ENCODE peak calls at places on chromosomes 3 and 15, in five cellular contexts. L is G401, W is NCI-H2081, B is spleen, M is left cardiac atrium. Z is an unnamed sample.

GRCh38 chr3:177673105-177673804 is 476.0 kb upstream of the TBL1XR1 start:
- DNase-seq in L (no peak), B (no peak), M (no peak), W (no peak), Z (no peak)

GRCh38 chr3:65669163-65669875 is 369.4 kb downstream of the MAGI1 start:
- DNase-seq in W (no peak), M (no peak), B (no peak), L (no peak), Z (no peak)

GRCh38 chr15:74525946-74526345 is 15.1 kb upstream of the ARID3B start:
- DNase-seq in M (no peak), W (no peak), L (no peak), B (no peak), Z (no peak)

GRCh38 chr3:125212509-125213372 is at the start of gene SLC12A8:
- DNase-seq in B (no peak), M (no peak), W (no peak), L (no peak), Z (peak)

GRCh38 chr3:71103430-71103881 is 480.1 kb downstream of the FOXP1 start:
- DNase-seq in W (peak), M (peak), B (no peak), L (peak), Z (no peak)

GRCh38 chr15:39127925-39128617 is 452.8 kb upstream of the THBS1 start:
- DNase-seq in B (no peak), W (no peak), L (no peak), M (no peak), Z (no peak)

GRCh38 chr3:45088543-45088942 is 57.6 kb downstream of the CDCP1 start:
- DNase-seq in L (no peak), W (no peak), M (no peak), B (no peak), Z (no peak)

GRCh38 chr3:10992017-10992945 is at the start of gene SLC6A1:
- DNase-seq in M (peak), B (no peak), L (no peak), W (no peak), Z (no peak)

GRCh38 chr3:58041826-58042324 is 33.7 kb downstream of the FLNB start:
- DNase-seq in W (no peak), L (no peak), B (no peak), M (no peak), Z (no peak)

GRCh38 chr15:64604319-64604718 is 143.9 kb downstream of the ZNF609 start:
- DNase-seq in W (no peak), M (no peak), B (no peak), L (no peak), Z (no peak)

GRCh38 chr3:72437666-72438065 is 410.6 kb downstream of the SHQ1 start:
- DNase-seq in B (no peak), M (no peak), W (no peak), L (no peak), Z (no peak)

GRCh38 chr15:63203451-63204090 is 14.2 kb downstream of the RAB8B start:
- DNase-seq in M (no peak), L (no peak), B (no peak), W (no peak), Z (no peak)

GRCh38 chr3:120100711-120101110 is 6.5 kb upstream of the GSK3B start:
- DNase-seq in W (no peak), B (no peak), L (no peak), M (no peak), Z (no peak)

GRCh38 chr3:177068967-177069366 is 128.3 kb downstream of the TBL1XR1 start:
- DNase-seq in L (no peak), M (no peak), B (no peak), W (no peak), Z (no peak)

GRCh38 chr15:75640483-75641175 is 605 bp upstream of the IMP3 start:
- DNase-seq in B (peak), L (peak), M (no peak), W (peak), Z (peak)

GRCh38 chr3:195596648-195597628 is 13.2 kb upstream of the APOD start:
- DNase-seq in M (no peak), W (no peak), L (no peak), B (no peak), Z (no peak)

GRCh38 chr3:149965278-149965677 is 5.4 kb downstream of the PFN2 start:
- DNase-seq in M (no peak), L (no peak), B (no peak), W (no peak), Z (no peak)

GRCh38 chr15:63677778-63678177 is 80.6 kb downstream of the FBXL22 start:
- DNase-seq in B (no peak), M (peak), L (no peak), W (no peak), Z (no peak)

GRCh38 chr3:104510091-104510860 is 856.4 kb upstream of the ALCAM start:
- DNase-seq in M (no peak), B (no peak), L (no peak), W (no peak), Z (no peak)

GRCh38 chr3:152496286-152496685 is 227.6 kb downstream of the MBNL1 start:
- DNase-seq in W (no peak), M (no peak), B (no peak), L (no peak), Z (no peak)

GRCh38 chr15:90482124-90483011 is 47.4 kb upstream of the CRTC3 start:
- DNase-seq in L (peak), W (peak), M (no peak), B (no peak), Z (no peak)

GRCh38 chr3:51673181-51673801 is 2.2 kb downstream of the TEX264 start:
- DNase-seq in B (no peak), W (no peak), M (no peak), L (no peak), Z (no peak)

GRCh38 chr3:4571690-4572334 is 78.7 kb downstream of the ITPR1 start:
- DNase-seq in W (no peak), B (no peak), M (no peak), L (no peak), Z (no peak)

GRCh38 chr3:195064300-195064931 is 206.5 kb downstream of the XXYLT1 start:
- DNase-seq in M (peak), W (no peak), L (no peak), B (peak), Z (peak)

GRCh38 chr3:162390891-162391290 is 894.3 kb downstream of the OTOL1 start:
- DNase-seq in M (no peak), W (no peak), B (no peak), L (no peak), Z (no peak)